ENCODE peak calls at places on chromosomes 16 and 17, in five cellular contexts. F is HL-60, Z is RCC 7860, N is endodermal cell, E is breast epithelium. P is an unnamed sample.
A peak's percentile ranks its signal among the peaks of the same experiment; 100 is the strongest.

GRCh38 chr16:30416624-30417298 is 9.4 kb downstream of the ZNF771 start:
- DNase-seq in F (no peak), Z (no peak), N (no peak), E (no peak), P (no peak)

GRCh38 chr17:56978441-56979090 is 635 bp downstream of the SCPEP1 start:
- DNase-seq in F (no peak), Z (no peak), N (peak; percentile 60), E (no peak), P (no peak)

GRCh38 chr17:29593546-29594440 is 861 bp downstream of the ANKRD13B start:
- DNase-seq in F (peak; percentile 38), Z (no peak), N (peak; percentile 96), E (no peak), P (no peak)

GRCh38 chr16:77246160-77246559 is 47.0 kb downstream of the SYCE1L start:
- DNase-seq in F (no peak), Z (no peak), N (no peak), E (no peak), P (no peak)

GRCh38 chr16:945271-946047 is 25.3 kb downstream of the LMF1 start:
- DNase-seq in F (peak; percentile 6), Z (no peak), N (no peak), E (no peak), P (no peak)

GRCh38 chr16:63461248-63461841 is 1425.1 kb upstream of the CDH8 start:
- DNase-seq in F (peak; percentile 1), Z (peak; percentile 7), N (peak; percentile 70), E (no peak), P (no peak)

GRCh38 chr16:89323120-89323960 is 105.8 kb downstream of the ZNF778 start:
- DNase-seq in F (no peak), Z (no peak), N (no peak), E (no peak), P (no peak)

GRCh38 chr17:50364715-50365114 is 8.3 kb downstream of the MRPL27 start:
- DNase-seq in F (no peak), Z (no peak), N (peak; percentile 84), E (no peak), P (no peak)

GRCh38 chr16:55532227-55532626 is 23.4 kb downstream of the LPCAT2 start:
- DNase-seq in F (no peak), Z (no peak), N (no peak), E (no peak), P (no peak)

GRCh38 chr16:70747703-70748631 is 53.0 kb downstream of the VAC14 start:
- DNase-seq in F (no peak), Z (peak; percentile 92), N (no peak), E (peak; percentile 56), P (peak; percentile 70)

GRCh38 chr17:35254107-35254802 is 11.4 kb downstream of the SLFN5 start:
- DNase-seq in F (peak; percentile 53), Z (peak; percentile 85), N (peak; percentile 18), E (peak; percentile 60), P (peak; percentile 54)

GRCh38 chr17:47785538-47786123 is 36.0 kb downstream of the OSBPL7 start:
- DNase-seq in F (no peak), Z (no peak), N (peak; percentile 96), E (peak; percentile 9), P (no peak)

GRCh38 chr16:10561425-10561824 is 19.0 kb downstream of the EMP2 start:
- DNase-seq in F (no peak), Z (no peak), N (no peak), E (no peak), P (no peak)

GRCh38 chr17:33499025-33499424 is 205.9 kb upstream of the ASIC2 start:
- DNase-seq in F (no peak), Z (no peak), N (no peak), E (no peak), P (no peak)

GRCh38 chr16:67900156-67900555 is 7.1 kb downstream of the PSKH1 start:
- DNase-seq in F (no peak), Z (no peak), N (no peak), E (no peak), P (no peak)

GRCh38 chr16:24826817-24827566 is 18.8 kb upstream of the SLC5A11 start:
- DNase-seq in F (no peak), Z (no peak), N (peak; percentile 26), E (no peak), P (no peak)

GRCh38 chr16:30409125-30410060 is 2.0 kb downstream of the ZNF771 start:
- DNase-seq in F (peak; percentile 93), Z (peak; percentile 69), N (peak; percentile 98), E (peak; percentile 79), P (peak; percentile 89)

GRCh38 chr17:28751600-28752366 is 8.0 kb downstream of the TRAF4 start:
- DNase-seq in F (no peak), Z (no peak), N (peak; percentile 57), E (no peak), P (no peak)

GRCh38 chr17:74767111-74767516 is 9.0 kb downstream of the NAT9 start:
- DNase-seq in F (no peak), Z (no peak), N (no peak), E (no peak), P (no peak)

GRCh38 chr16:22373662-22374310 is 633 bp downstream of the CDR2 start:
- DNase-seq in F (peak; percentile 31), Z (no peak), N (peak; percentile 78), E (peak; percentile 44), P (peak; percentile 89)

GRCh38 chr17:33015716-33016346 is 24.2 kb downstream of the SPACA3 start:
- DNase-seq in F (no peak), Z (no peak), N (peak; percentile 42), E (no peak), P (no peak)

GRCh38 chr16:14454391-14454790 is 175.7 kb downstream of the PARN start:
- DNase-seq in F (no peak), Z (peak; percentile 33), N (no peak), E (no peak), P (no peak)

GRCh38 chr17:13346996-13347762 is 254.6 kb downstream of the HS3ST3A1 start:
- DNase-seq in F (no peak), Z (peak; percentile 97), N (no peak), E (no peak), P (no peak)

GRCh38 chr17:44095647-44096496 is 25.3 kb downstream of the G6PC3 start:
- DNase-seq in F (peak; percentile 68), Z (peak; percentile 93), N (peak; percentile 99), E (no peak), P (peak; percentile 75)

GRCh38 chr17:53792997-53793396 is 29.7 kb upstream of the KIF2B start:
- DNase-seq in F (no peak), Z (no peak), N (no peak), E (no peak), P (no peak)

GRCh38 chr17:83171661-83172060 is 92.3 kb downstream of the METRNL start:
- DNase-seq in F (no peak), Z (no peak), N (peak; percentile 69), E (peak; percentile 13), P (peak; percentile 21)

GRCh38 chr17:73308017-73308823 is 3.6 kb downstream of the CDC42EP4 start:
- DNase-seq in F (peak; percentile 79), Z (peak; percentile 93), N (peak; percentile 55), E (peak; percentile 88), P (peak; percentile 88)

GRCh38 chr17:76912585-76912984 is 44.4 kb downstream of the MGAT5B start:
- DNase-seq in F (no peak), Z (no peak), N (no peak), E (no peak), P (peak; percentile 67)

GRCh38 chr16:55454861-55455260 is 24.1 kb upstream of the MMP2 start:
- DNase-seq in F (no peak), Z (no peak), N (no peak), E (no peak), P (no peak)

GRCh38 chr17:38604479-38605229 is 1.1 kb downstream of the SRCIN1 start:
- DNase-seq in F (peak; percentile 22), Z (no peak), N (peak; percentile 89), E (no peak), P (peak; percentile 75)